ENCODE peak calls at places on chromosomes 16 and 17, in four cellular contexts. R, Q, W and Y are unnamed samples.
A peak's percentile ranks its signal among the peaks of the same experiment; 100 is the strongest.

GRCh38 chr16:75062135-75062943 is 54.2 kb downstream of the LDHD start:
- DNase-seq in R (no peak), Q (no peak), W (no peak), Y (no peak)

GRCh38 chr16:57501492-57501891 is 15.2 kb upstream of the DOK4 start:
- DNase-seq in R (no peak), Q (no peak), W (no peak), Y (no peak)

GRCh38 chr17:15392326-15392739 is 50.9 kb upstream of the TEKT3 start:
- DNase-seq in R (no peak), Q (peak; percentile 60), W (no peak), Y (no peak)

GRCh38 chr16:11386791-11387546 is 41.7 kb downstream of the RMI2 start:
- DNase-seq in R (no peak), Q (peak; percentile 41), W (no peak), Y (no peak)

GRCh38 chr17:68484458-68484857 is 27.2 kb upstream of the WIPI1 start:
- DNase-seq in R (no peak), Q (no peak), W (no peak), Y (no peak)

GRCh38 chr17:67619555-67619954 is 98.2 kb upstream of the NOL11 start:
- DNase-seq in R (no peak), Q (no peak), W (no peak), Y (no peak)

GRCh38 chr16:2810651-2811050 is 6.4 kb upstream of the PRSS21 start:
- DNase-seq in R (no peak), Q (no peak), W (no peak), Y (no peak)

GRCh38 chr17:10316986-10317834 is 55.6 kb downstream of the MYH13 start:
- DNase-seq in R (no peak), Q (peak; percentile 71), W (no peak), Y (no peak)

GRCh38 chr17:12686486-12686885 is 20.8 kb downstream of the MYOCD start:
- DNase-seq in R (no peak), Q (no peak), W (no peak), Y (no peak)